ENCODE peak calls at places on chromosomes 4 and X, in seven cellular contexts. O is type B pancreatic cell, H is GM20000, W is ovary, F is progenitor cell of endocrine pancreas, E is keratinocyte, Q is endothelial cell. N is an unnamed sample.
A peak's percentile ranks its signal among the peaks of the same experiment; 100 is the strongest.

GRCh38 chr4:75800972-75801371 is 76.6 kb downstream of the USO1 start:
- DNase-seq in O (no peak), H (no peak), W (no peak), F (no peak), E (no peak), Q (no peak), N (no peak)

GRCh38 chr4:57109530-57109846 is 697 bp downstream of the IGFBP7 start:
- DNase-seq in O (no peak), H (peak; percentile 23), W (no peak), F (no peak), E (no peak), Q (no peak), N (no peak)

GRCh38 chr4:56656346-56656643 is 24.8 kb downstream of the HOPX start:
- DNase-seq in O (no peak), H (peak; percentile 71), W (no peak), F (no peak), E (no peak), Q (peak; percentile 32), N (no peak)

GRCh38 chr4:146407669-146408084 is 114.1 kb downstream of the SLC10A7 start:
- DNase-seq in O (no peak), H (no peak), W (no peak), F (no peak), E (no peak), Q (no peak), N (no peak)

GRCh38 chr4:24799544-24800272 is 4.3 kb downstream of the SOD3 start:
- DNase-seq in O (no peak), H (no peak), W (no peak), F (no peak), E (no peak), Q (peak; percentile 31), N (no peak)

GRCh38 chr4:72432282-72432681 is 136.7 kb downstream of the ADAMTS3 start:
- DNase-seq in O (no peak), H (no peak), W (no peak), F (no peak), E (no peak), Q (no peak), N (no peak)

GRCh38 chr4:53508446-53508845 is 82.8 kb downstream of the LNX1 start:
- DNase-seq in O (no peak), H (no peak), W (no peak), F (no peak), E (no peak), Q (no peak), N (no peak)

GRCh38 chr4:21882050-21882839 is 66.3 kb downstream of the KCNIP4 start:
- DNase-seq in O (no peak), H (no peak), W (no peak), F (no peak), E (no peak), Q (no peak), N (no peak)

GRCh38 chr4:181611033-181611711 is 632.0 kb upstream of the TENM3 start:
- DNase-seq in O (no peak), H (no peak), W (no peak), F (no peak), E (no peak), Q (no peak), N (no peak)

GRCh38 chrX:67544871-67545771 is 1.3 kb downstream of the AR start:
- DNase-seq in O (peak; percentile 63), H (no peak), W (peak; percentile 46), F (no peak), E (no peak), Q (peak; percentile 31), N (no peak)

GRCh38 chrX:39258331-39258730 is 457.1 kb downstream of the MID1IP1 start:
- DNase-seq in O (no peak), H (no peak), W (no peak), F (no peak), E (no peak), Q (no peak), N (no peak)

GRCh38 chr4:119477412-119478053 is 151.1 kb downstream of the PDE5A start:
- DNase-seq in O (no peak), H (no peak), W (no peak), F (no peak), E (no peak), Q (no peak), N (no peak)

GRCh38 chr4:90187148-90187884 is 60.1 kb downstream of the CCSER1 start:
- DNase-seq in O (no peak), H (no peak), W (no peak), F (no peak), E (no peak), Q (no peak), N (no peak)

GRCh38 chr4:68176500-68176899 is 46.8 kb upstream of the TMPRSS11F start:
- DNase-seq in O (no peak), H (no peak), W (no peak), F (no peak), E (no peak), Q (no peak), N (no peak)

DNA sequence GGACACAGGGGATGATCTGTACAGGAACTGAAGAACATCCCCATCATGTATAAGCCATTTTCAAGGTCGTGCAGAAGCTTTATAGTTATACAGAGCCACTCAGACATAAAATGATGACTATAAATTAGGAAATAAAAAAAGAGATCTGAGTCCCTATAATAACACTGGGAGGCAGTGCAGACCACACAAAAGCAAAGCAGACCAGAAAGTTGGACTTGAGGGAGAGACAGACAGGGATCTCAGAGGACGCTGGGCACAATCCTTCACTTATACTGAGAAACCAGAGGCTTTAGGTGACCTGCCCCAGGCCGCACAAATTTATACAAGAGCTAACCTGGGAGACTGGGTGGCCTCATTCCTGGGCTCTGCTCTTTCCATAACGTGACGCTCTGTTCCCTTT is 70.5 kb downstream of the HADH start:
- DNase-seq in O (no peak), H (no peak), W (no peak), F (no peak), E (no peak), Q (peak; percentile 14), N (peak; percentile 17)
- TF ChIP-seq CTCF in O (peak; percentile 66), H (peak; percentile 14), W (no peak), F (peak; percentile 56), E (no peak), Q (no peak), N (no peak)

GRCh38 chrX:102341867-102342266 is 94.9 kb downstream of the NXF2 start:
- DNase-seq in O (no peak), H (no peak), W (no peak), F (no peak), E (no peak), Q (no peak), N (no peak)
- TF ChIP-seq CTCF in O (peak; percentile 41), H (no peak), W (no peak), F (peak; percentile 9), E (peak; percentile 20), Q (peak; percentile 21), N (no peak)

GRCh38 chrX:70049925-70050324 is at the start of gene AWAT2:
- DNase-seq in O (no peak), H (no peak), W (no peak), F (no peak), E (no peak), Q (no peak), N (no peak)
- TF ChIP-seq CTCF in O (no peak), H (no peak), W (no peak), F (no peak), E (no peak), Q (no peak), N (no peak)

GRCh38 chrX:2610246-2611170 is 80.6 kb upstream of the CD99 start:
- DNase-seq in O (no peak), H (no peak), W (no peak), F (no peak), E (no peak), Q (no peak), N (no peak)

GRCh38 chrX:2609431-2610238 is 81.5 kb upstream of the CD99 start:
- DNase-seq in O (no peak), H (no peak), W (no peak), F (no peak), E (no peak), Q (no peak), N (no peak)

GRCh38 chrX:2620576-2620975 is 70.5 kb upstream of the CD99 start:
- DNase-seq in O (no peak), H (no peak), W (no peak), F (no peak), E (no peak), Q (no peak), N (no peak)

DNA sequence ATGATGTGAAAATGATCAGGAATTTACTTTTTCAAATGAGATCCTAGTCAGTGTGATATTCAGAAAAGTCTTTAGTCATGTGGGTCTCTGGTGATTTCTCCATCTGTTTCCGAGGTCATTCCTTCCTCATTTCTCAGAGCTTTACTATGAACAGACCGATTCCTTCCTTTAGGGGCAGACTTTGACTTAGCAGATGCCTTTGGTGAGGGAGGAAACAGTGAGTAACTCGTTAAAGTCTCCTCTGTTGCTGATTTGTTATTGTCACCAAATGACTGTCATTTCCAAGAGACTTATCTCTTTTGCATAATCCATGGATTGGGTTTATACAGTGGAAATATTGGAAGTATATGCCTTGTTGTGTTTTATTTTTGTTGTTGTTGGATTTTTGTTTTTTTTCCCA is 76.2 kb upstream of the CD99 start:
- DNase-seq in O (no peak), H (no peak), W (no peak), F (no peak), E (no peak), Q (no peak), N (no peak)
- TF ChIP-seq CTCF in O (peak; percentile 57), H (no peak), W (no peak), F (peak; percentile 42), E (peak; percentile 12), Q (no peak), N (no peak)

GRCh38 chr4:2954358-2955185 is 8.6 kb downstream of the NOP14 start:
- DNase-seq in O (no peak), H (peak; percentile 66), W (no peak), F (no peak), E (no peak), Q (no peak), N (no peak)
- TF ChIP-seq CTCF in O (peak; percentile 35), H (peak; percentile 46), W (no peak), F (peak; percentile 44), E (peak; percentile 33), Q (peak; percentile 65), N (peak; percentile 36)

DNA sequence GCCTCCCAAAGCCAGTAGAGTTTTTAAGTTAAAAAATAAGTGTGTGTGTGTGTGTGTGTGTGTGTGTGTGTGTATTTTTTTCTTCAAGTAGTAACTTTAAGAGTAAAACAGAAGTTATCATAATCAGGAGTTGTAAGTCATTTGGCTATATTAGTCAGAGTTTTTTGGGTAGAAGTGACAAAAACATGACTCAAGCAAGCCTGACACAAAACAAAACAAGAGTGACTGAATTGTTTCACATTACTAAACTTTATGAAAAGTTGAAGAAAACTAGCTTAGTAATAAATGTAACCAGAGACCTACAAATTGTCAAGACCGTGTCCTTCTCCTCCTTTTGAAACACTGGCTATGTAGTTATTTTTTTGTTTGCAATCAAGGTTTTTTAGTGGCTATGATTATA is 738.0 kb upstream of the PITX2 start:
- DNase-seq in O (no peak), H (no peak), W (no peak), F (no peak), E (no peak), Q (no peak), N (no peak)
- TF ChIP-seq CTCF in O (no peak), H (no peak), W (no peak), F (no peak), E (no peak), Q (no peak), N (no peak)

N was measured in Calu3.